ENCODE peak calls at places on chromosomes 6 and 20, in six cellular contexts. I is H9, J is neuronal stem cell, X is K562, F is HCT116, P is HepG2. T is an unnamed sample.

GRCh38 chr6:52495859-52496396 is 75.8 kb downstream of the EFHC1 start:
- DNase-seq in P (no peak), X (no peak), J (no peak), I (no peak), F (no peak), T (no peak)

GRCh38 chr20:50394569-50394968 is 115.6 kb upstream of the PTPN1 start:
- DNase-seq in F (no peak), P (no peak), I (no peak), X (no peak), J (no peak), T (no peak)

GRCh38 chr6:130105996-130106704 is 87.8 kb downstream of the L3MBTL3 start:
- DNase-seq in J (no peak), I (no peak), P (no peak), F (no peak), X (no peak), T (no peak)

GRCh38 chr6:84172574-84172973 is 54.9 kb downstream of the CEP162 start:
- DNase-seq in I (no peak), X (no peak), P (peak), F (no peak), J (no peak), T (no peak)

GRCh38 chr6:43143235-43144124 is 27.6 kb upstream of the SRF start:
- DNase-seq in F (peak), X (peak), J (peak), I (peak), P (peak), T (peak)

GRCh38 chr6:109358204-109358603 is 24.1 kb downstream of the CD164 start:
- DNase-seq in J (no peak), I (no peak), X (no peak), P (no peak), F (no peak), T (no peak)

GRCh38 chr20:288956-289692 is 1.4 kb downstream of the C20orf96 start:
- DNase-seq in F (no peak), I (no peak), X (no peak), J (no peak), P (no peak), T (no peak)

GRCh38 chr6:129959358-129959930 is 58.9 kb upstream of the L3MBTL3 start:
- DNase-seq in I (no peak), P (no peak), F (no peak), J (no peak), X (no peak), T (no peak)

GRCh38 chr6:146887447-146888077 is 288.8 kb downstream of the ADGB start:
- DNase-seq in X (no peak), P (peak), J (no peak), F (no peak), I (no peak), T (no peak)

GRCh38 chr20:53028337-53029007 is 56.3 kb downstream of the TSHZ2 start:
- DNase-seq in X (no peak), I (no peak), J (no peak), P (no peak), F (no peak), T (peak)

GRCh38 chr6:15969236-15969778 is 159.6 kb upstream of the MYLIP start:
- DNase-seq in I (no peak), F (no peak), P (no peak), J (no peak), X (no peak), T (peak)

GRCh38 chr6:112118034-112118433 is 30.6 kb downstream of the FAM229B start:
- DNase-seq in X (no peak), P (no peak), J (no peak), F (no peak), I (no peak), T (peak)

GRCh38 chr6:158769228-158769627 is 49.9 kb downstream of the EZR start:
- DNase-seq in I (no peak), J (no peak), F (no peak), P (no peak), X (no peak), T (no peak)

GRCh38 chr20:16062661-16063591 is 510.3 kb downstream of the KIF16B start:
- DNase-seq in I (no peak), X (no peak), J (no peak), F (no peak), P (no peak), T (peak)

GRCh38 chr6:4351857-4352669 is 216.7 kb upstream of the ECI2 start:
- DNase-seq in J (no peak), P (no peak), X (no peak), I (no peak), F (peak), T (peak)

GRCh38 chr20:3747471-3747870 is 15.0 kb downstream of the HSPA12B start:
- DNase-seq in I (no peak), P (no peak), J (no peak), X (no peak), F (no peak), T (no peak)

GRCh38 chr20:39986231-39986904 is 702.7 kb downstream of the MAFB start:
- DNase-seq in I (no peak), J (peak), X (no peak), P (no peak), F (no peak), T (peak)

GRCh38 chr20:21315138-21315537 is 12.0 kb downstream of the XRN2 start:
- DNase-seq in X (no peak), I (no peak), P (no peak), J (no peak), F (no peak), T (peak)

GRCh38 chr6:158737710-158738615 is 81.2 kb downstream of the EZR start:
- DNase-seq in F (peak), I (no peak), J (no peak), P (no peak), X (no peak), T (peak)

GRCh38 chr6:104229057-104229456 is 630.7 kb downstream of the HACE1 start:
- DNase-seq in X (no peak), I (no peak), F (no peak), J (no peak), P (no peak), T (no peak)

GRCh38 chr6:165636415-165637048 is 26.5 kb downstream of the PDE10A start:
- DNase-seq in P (no peak), F (no peak), X (no peak), J (no peak), I (peak), T (peak)

GRCh38 chr6:87473419-87473903 is 687 bp downstream of the SLC35A1 start:
- DNase-seq in X (no peak), P (peak), I (no peak), J (no peak), F (no peak), T (peak)

GRCh38 chr20:10225439-10226080 is 6.9 kb downstream of the SNAP25 start:
- DNase-seq in F (no peak), I (no peak), X (peak), P (peak), J (no peak), T (no peak)

GRCh38 chr6:53043626-53044025 is 21.6 kb upstream of the FBXO9 start:
- DNase-seq in F (no peak), I (no peak), P (no peak), J (no peak), X (no peak), T (peak)

GRCh38 chr6:15380354-15380753 is 134.5 kb downstream of the JARID2 start:
- DNase-seq in J (no peak), X (no peak), F (no peak), P (no peak), I (no peak), T (no peak)

GRCh38 chr20:32762754-32763201 is 593 bp downstream of the DNMT3B start:
- DNase-seq in X (no peak), P (no peak), F (no peak), I (no peak), J (no peak), T (no peak)

GRCh38 chr20:25051386-25052155 is 6.4 kb downstream of the ACSS1 start:
- DNase-seq in P (no peak), F (no peak), X (no peak), I (no peak), J (no peak), T (no peak)

GRCh38 chr6:120826253-120826652 is 508.0 kb downstream of the TBC1D32 start:
- DNase-seq in P (peak), F (peak), X (no peak), I (peak), J (peak), T (no peak)

GRCh38 chr6:170243791-170244291 is 47.0 kb downstream of the DLL1 start:
- DNase-seq in X (no peak), I (no peak), J (no peak), F (no peak), P (no peak), T (no peak)

GRCh38 chr6:92371809-92372208 is 1047.5 kb downstream of the EPHA7 start:
- DNase-seq in P (no peak), J (no peak), I (no peak), X (no peak), F (no peak), T (no peak)

GRCh38 chr6:36578030-36578825 is 15.9 kb upstream of the SRSF3 start:
- DNase-seq in J (no peak), F (no peak), I (no peak), X (no peak), P (no peak), T (no peak)

GRCh38 chr6:36577298-36577697 is 16.9 kb upstream of the SRSF3 start:
- DNase-seq in J (no peak), I (no peak), F (peak), X (peak), P (peak), T (peak)

GRCh38 chr6:36580184-36580526 is 14.0 kb upstream of the SRSF3 start:
- DNase-seq in X (no peak), J (no peak), F (no peak), P (no peak), I (no peak), T (no peak)

GRCh38 chr6:36574679-36575078 is 19.5 kb upstream of the SRSF3 start:
- DNase-seq in F (no peak), I (no peak), P (no peak), J (no peak), X (no peak), T (no peak)

DNA sequence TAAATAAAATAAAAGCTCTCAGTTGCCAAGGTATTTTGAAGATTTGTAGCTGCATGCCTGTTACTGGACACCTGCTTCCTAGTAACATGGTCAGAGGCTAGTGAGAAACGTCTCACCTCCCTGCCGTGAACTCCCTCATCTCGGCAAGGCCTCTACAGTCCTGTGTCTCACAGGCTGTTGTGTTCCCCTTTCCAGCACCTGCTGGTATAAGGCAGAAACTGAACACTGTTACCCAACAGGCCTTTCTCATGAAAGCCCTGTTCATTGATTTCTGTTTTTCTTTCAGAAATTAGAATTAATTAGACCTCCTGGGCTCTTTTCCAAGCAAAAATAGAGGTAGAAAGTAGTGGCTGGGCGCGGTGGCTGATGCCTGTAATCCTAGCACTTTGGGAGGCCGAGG is 17.6 kb upstream of the SRSF3 start:
- DNase-seq in J (no peak), X (no peak), F (no peak), I (no peak), P (no peak), T (no peak)
- H2AFZ ChIP-seq in J (no peak), X (peak), F (peak), I (no peak), P (no peak), T (no peak)

GRCh38 chr6:89314692-89315091 is 407 bp downstream of the GABRR2 start:
- DNase-seq in X (no peak), I (no peak), J (no peak), P (no peak), F (no peak), T (no peak)

GRCh38 chr6:89310929-89311328 is 4.2 kb downstream of the GABRR2 start:
- DNase-seq in X (no peak), J (no peak), P (no peak), I (no peak), F (no peak), T (peak)

GRCh38 chr6:89311530-89311852 is 3.6 kb downstream of the GABRR2 start:
- DNase-seq in X (no peak), F (no peak), J (no peak), I (no peak), P (no peak), T (no peak)

GRCh38 chr6:89311853-89312531 is 3.1 kb downstream of the GABRR2 start:
- DNase-seq in P (peak), J (peak), X (no peak), F (no peak), I (peak), T (peak)

DNA sequence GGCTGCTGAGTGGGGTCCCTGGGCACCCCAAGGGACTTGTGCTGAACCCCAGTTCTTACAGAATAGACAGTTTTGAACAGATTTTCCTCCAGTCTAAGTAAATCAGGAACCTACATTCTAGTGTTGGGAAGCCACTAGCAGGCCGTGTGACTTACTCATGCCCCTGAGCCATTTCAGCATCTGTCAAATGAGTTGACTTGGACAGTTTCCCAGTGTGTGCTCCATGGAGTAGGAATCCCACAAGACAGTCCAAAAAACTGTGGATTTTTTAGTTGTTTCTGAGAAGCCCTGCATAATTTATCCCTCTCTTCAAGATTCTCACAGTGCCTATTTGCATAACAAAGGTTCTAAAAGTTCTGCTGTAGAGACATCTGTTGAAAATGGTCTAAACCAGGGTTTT is 2.1 kb downstream of the GABRR2 start:
- DNase-seq in J (no peak), P (no peak), I (no peak), X (no peak), F (no peak), T (peak)
- H2AFZ ChIP-seq in J (peak), P (no peak), I (no peak), X (no peak), F (no peak), T (no peak)

GRCh38 chr6:26065952-26066380 is 21.3 kb upstream of the HFE start:
- DNase-seq in J (peak), F (peak), X (peak), I (peak), P (peak), T (peak)

GRCh38 chr6:26071135-26071534 is 16.1 kb upstream of the HFE start:
- DNase-seq in J (no peak), I (no peak), X (no peak), F (no peak), P (no peak), T (no peak)

GRCh38 chr6:26067367-26067766 is 19.9 kb upstream of the HFE start:
- DNase-seq in P (no peak), I (no peak), F (no peak), X (no peak), J (no peak), T (no peak)

GRCh38 chr6:26064619-26065257 is 22.5 kb upstream of the HFE start:
- DNase-seq in F (peak), X (peak), I (no peak), P (peak), J (no peak), T (peak)

DNA sequence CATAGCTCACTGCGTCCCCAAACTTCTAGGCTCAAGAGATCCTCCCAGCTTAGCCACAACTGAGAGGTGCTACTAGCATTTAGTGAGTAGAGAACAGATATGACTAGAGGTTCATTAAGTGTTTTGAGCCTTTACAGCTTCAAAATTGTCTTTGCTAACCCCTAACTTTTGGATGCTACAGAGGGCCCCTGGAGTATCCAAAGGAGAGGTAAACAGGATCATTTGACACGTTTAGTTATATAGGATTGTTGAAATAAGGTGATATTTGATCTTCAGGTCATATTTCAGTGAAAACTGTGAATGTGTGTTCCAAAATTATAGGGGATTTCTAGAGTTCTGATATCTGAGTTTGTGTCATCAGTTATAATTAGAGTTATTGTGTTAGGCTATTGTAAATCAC is 19.2 kb upstream of the HFE start:
- DNase-seq in J (no peak), P (no peak), F (no peak), I (no peak), X (no peak), T (no peak)
- H2AFZ ChIP-seq in J (no peak), P (no peak), F (peak), I (no peak), X (peak), T (no peak)

GRCh38 chr20:43751167-43752050 is 24.6 kb upstream of the GTSF1L start:
- DNase-seq in J (no peak), I (no peak), P (no peak), F (no peak), X (no peak), T (peak)
- H2AFZ ChIP-seq in J (no peak), I (no peak), P (no peak), F (no peak), X (no peak), T (no peak)